ENCODE peak calls at places on chromosomes 6 and 20, in four cellular contexts. H is K562, V is H1, N is HepG2. E is an unnamed sample.

GRCh38 chr6:33112148-33112547 is 36.4 kb downstream of the HLA-DPB1 start:
- DNase-seq in H (peak), V (no peak), N (peak), E (peak)

GRCh38 chr6:131161987-131162386 is 26.7 kb downstream of the AKAP7 start:
- DNase-seq in H (no peak), V (no peak), N (no peak), E (no peak)

GRCh38 chr6:16969699-16970695 is 131.9 kb upstream of the STMND1 start:
- DNase-seq in H (no peak), V (no peak), N (no peak), E (no peak)

GRCh38 chr6:126312013-126312665 is 27.8 kb upstream of the CENPW start:
- DNase-seq in H (peak), V (no peak), N (peak), E (peak)

GRCh38 chr20:24657211-24657610 is 187.8 kb downstream of the SYNDIG1 start:
- DNase-seq in H (peak), V (no peak), N (no peak), E (no peak)

GRCh38 chr20:45039470-45039811 is 61.5 kb downstream of the KCNS1 start:
- DNase-seq in H (no peak), V (no peak), N (no peak), E (no peak)

GRCh38 chr6:107345398-107345797 is 114.0 kb downstream of the PDSS2 start:
- DNase-seq in H (no peak), V (no peak), N (no peak), E (no peak)

GRCh38 chr20:58512808-58513552 is 2.2 kb downstream of the APCDD1L start:
- DNase-seq in H (no peak), V (no peak), N (no peak), E (peak)

GRCh38 chr6:24827162-24827561 is 28.4 kb upstream of the ARMH2 start:
- DNase-seq in H (no peak), V (no peak), N (no peak), E (peak)

GRCh38 chr6:105301072-105301503 is 101.8 kb downstream of the PREP start:
- DNase-seq in H (no peak), V (no peak), N (no peak), E (no peak)

GRCh38 chr20:35954907-35955251 is 577 bp upstream of the SCAND1 start:
- DNase-seq in H (no peak), V (no peak), N (peak), E (no peak)

GRCh38 chr20:49340161-49340966 is 62.5 kb upstream of the ZNFX1 start:
- DNase-seq in H (no peak), V (no peak), N (no peak), E (peak)

GRCh38 chr6:34412643-34413214 is 13.1 kb downstream of the RPS10 start:
- DNase-seq in H (no peak), V (no peak), N (no peak), E (no peak)

GRCh38 chr6:35706468-35706867 is 17.8 kb upstream of the FKBP5 start:
- DNase-seq in H (no peak), V (no peak), N (no peak), E (no peak)

GRCh38 chr6:98295776-98296175 is 538.6 kb upstream of the POU3F2 start:
- DNase-seq in H (no peak), V (no peak), N (no peak), E (no peak)

GRCh38 chr6:13965582-13966127 is 40.9 kb downstream of the RNF182 start:
- DNase-seq in H (no peak), V (no peak), N (no peak), E (no peak)

GRCh38 chr20:4244700-4245485 is 229.5 kb upstream of the RNF24 start:
- DNase-seq in H (no peak), V (no peak), N (peak), E (no peak)

GRCh38 chr6:135627092-135627715 is 129.7 kb upstream of the AHI1 start:
- DNase-seq in H (no peak), V (no peak), N (no peak), E (no peak)

GRCh38 chr20:64236137-64237088 is 19.1 kb upstream of the PCMTD2 start:
- DNase-seq in H (no peak), V (no peak), N (peak), E (no peak)

GRCh38 chr6:108689279-108690161 is 128.8 kb downstream of the FOXO3 start:
- DNase-seq in H (peak), V (no peak), N (no peak), E (no peak)

GRCh38 chr20:37976862-37977261 is 56.4 kb downstream of the TTI1 start:
- DNase-seq in H (no peak), V (no peak), N (no peak), E (no peak)

GRCh38 chr6:125188037-125188436 is 34.5 kb downstream of the TPD52L1 start:
- DNase-seq in H (no peak), V (no peak), N (no peak), E (no peak)

GRCh38 chr6:15400572-15401004 is 154.7 kb downstream of the JARID2 start:
- DNase-seq in H (peak), V (no peak), N (no peak), E (peak)

GRCh38 chr6:7111095-7111690 is 3.4 kb downstream of the RREB1 start:
- DNase-seq in H (no peak), V (no peak), N (no peak), E (no peak)

GRCh38 chr6:139636391-139636790 is 261.9 kb upstream of the CITED2 start:
- DNase-seq in H (no peak), V (no peak), N (no peak), E (no peak)

GRCh38 chr20:32447136-32448027 is 89.3 kb downstream of the ASXL1 start:
- DNase-seq in H (no peak), V (no peak), N (no peak), E (no peak)

GRCh38 chr6:43698584-43699349 is 11.2 kb upstream of the MRPS18A start:
- DNase-seq in H (no peak), V (no peak), N (no peak), E (no peak)

GRCh38 chr6:14767176-14767575 is 478.7 kb upstream of the JARID2 start:
- DNase-seq in H (no peak), V (no peak), N (no peak), E (peak)

GRCh38 chr6:151437401-151437800 is 14.5 kb downstream of the RMND1 start:
- DNase-seq in H (no peak), V (no peak), N (no peak), E (no peak)

GRCh38 chr20:717817-718216 is 42.2 kb upstream of the SCRT2 start:
- DNase-seq in H (no peak), V (no peak), N (no peak), E (no peak)

GRCh38 chr20:62952373-62953166 is at the start of gene SLC17A9:
- DNase-seq in H (peak), V (no peak), N (peak), E (no peak)

GRCh38 chr20:22520381-22520780 is 64.0 kb downstream of the FOXA2 start:
- DNase-seq in H (no peak), V (no peak), N (no peak), E (no peak)

DNA sequence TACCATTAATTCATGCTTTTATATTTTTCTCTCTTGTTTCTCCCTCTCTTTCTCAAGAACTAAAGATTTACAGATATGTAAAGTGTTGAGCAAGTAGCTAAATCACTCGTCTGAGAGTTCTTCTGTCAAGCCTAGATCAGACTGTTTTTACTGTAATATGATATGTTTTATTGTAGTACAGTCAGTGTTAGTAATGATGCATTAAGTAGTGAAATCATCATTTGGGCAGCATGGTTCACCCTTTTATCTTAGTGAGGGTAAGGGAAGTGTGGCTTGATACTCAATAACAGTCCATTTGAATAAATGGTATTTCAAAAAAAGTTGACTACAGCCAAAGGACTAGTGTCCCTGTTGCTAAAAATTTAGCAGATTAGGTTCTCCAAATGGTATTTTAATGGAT is 9.2 kb downstream of the CYB5R4 start:
- DNase-seq in H (no peak), V (no peak), N (no peak), E (no peak)
- TF ChIP-seq GABPA in H (no peak), V (no peak), N (no peak), E (no peak)

DNA sequence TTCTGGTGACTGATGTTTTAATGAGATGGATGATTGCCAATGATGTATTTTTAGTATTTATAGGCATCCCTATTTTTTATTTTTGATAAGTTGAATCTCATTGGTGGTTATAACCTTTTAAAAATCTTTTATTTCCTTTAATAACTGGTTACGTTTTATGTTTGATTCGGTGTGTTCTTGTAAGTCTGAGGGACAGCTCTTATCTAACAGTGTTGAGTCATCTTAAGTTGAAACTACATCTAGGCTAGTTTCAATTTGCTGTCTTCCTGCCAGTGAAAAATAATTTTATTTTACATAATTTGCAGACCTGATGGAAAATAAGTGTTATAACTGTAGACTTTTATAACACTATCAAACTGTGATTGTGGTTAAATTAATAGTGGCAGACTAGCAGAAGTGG is 4.6 kb downstream of the AFDN start:
- DNase-seq in H (no peak), V (no peak), N (no peak), E (no peak)
- TF ChIP-seq YY1 in H (no peak), V (no peak), N (no peak), E (no peak)

GRCh38 chr6:23650676-23651075 is 475.3 kb upstream of the NRSN1 start:
- DNase-seq in H (no peak), V (no peak), N (no peak), E (no peak)
- TF ChIP-seq GABPA in H (no peak), V (no peak), N (no peak), E (no peak)

GRCh38 chr6:83354747-83355146 is 76.1 kb downstream of the ME1 start:
- DNase-seq in H (no peak), V (no peak), N (no peak), E (no peak)

GRCh38 chr6:83359638-83360037 is 71.2 kb downstream of the ME1 start:
- DNase-seq in H (no peak), V (no peak), N (no peak), E (no peak)
- TF ChIP-seq YY1 in H (no peak), V (no peak), N (no peak), E (no peak)

E was measured in SK-N-SH.